ENCODE peak calls at places on chromosome 12, in seven cellular contexts. One of them, this sample, is unnamed.

GRCh38 chr12:44618960-44619359 is 257.2 kb downstream of the NELL2 start:
- DNase-seq in cardiac muscle cell: no peak
- DNase-seq in WERI-Rb-1: peak
- DNase-seq in heart left ventricle: no peak
- DNase-seq in tibial nerve: no peak
- DNase-seq in left ventricle myocardium inferior: no peak
- DNase-seq in heart right ventricle: no peak
- DNase-seq in this sample: no peak

GRCh38 chr12:42332301-42332894 is 6.4 kb downstream of the PPHLN1 start:
- DNase-seq in cardiac muscle cell: peak
- DNase-seq in WERI-Rb-1: no peak
- DNase-seq in heart left ventricle: no peak
- DNase-seq in tibial nerve: no peak
- DNase-seq in left ventricle myocardium inferior: no peak
- DNase-seq in heart right ventricle: no peak
- DNase-seq in this sample: no peak

GRCh38 chr12:4346931-4347330 is 25.9 kb downstream of the TIGAR start:
- DNase-seq in cardiac muscle cell: no peak
- DNase-seq in WERI-Rb-1: no peak
- DNase-seq in heart left ventricle: no peak
- DNase-seq in tibial nerve: no peak
- DNase-seq in left ventricle myocardium inferior: no peak
- DNase-seq in heart right ventricle: no peak
- DNase-seq in this sample: no peak

GRCh38 chr12:54294152-54294913 is 6.5 kb downstream of the NFE2 start:
- DNase-seq in cardiac muscle cell: peak
- DNase-seq in WERI-Rb-1: peak
- DNase-seq in heart left ventricle: peak
- DNase-seq in tibial nerve: peak
- DNase-seq in left ventricle myocardium inferior: peak
- DNase-seq in heart right ventricle: peak
- DNase-seq in this sample: no peak

GRCh38 chr12:46073321-46073720 is 82.9 kb upstream of the SCAF11 start:
- DNase-seq in cardiac muscle cell: no peak
- DNase-seq in WERI-Rb-1: no peak
- DNase-seq in heart left ventricle: no peak
- DNase-seq in tibial nerve: no peak
- DNase-seq in left ventricle myocardium inferior: no peak
- DNase-seq in heart right ventricle: no peak
- DNase-seq in this sample: no peak

GRCh38 chr12:26138860-26139259 is 14.0 kb upstream of the BHLHE41 start:
- DNase-seq in cardiac muscle cell: no peak
- DNase-seq in WERI-Rb-1: no peak
- DNase-seq in heart left ventricle: no peak
- DNase-seq in tibial nerve: no peak
- DNase-seq in left ventricle myocardium inferior: no peak
- DNase-seq in heart right ventricle: no peak
- DNase-seq in this sample: no peak

GRCh38 chr12:103273645-103274044 is 222.1 kb downstream of the C12orf42 start:
- DNase-seq in cardiac muscle cell: no peak
- DNase-seq in WERI-Rb-1: no peak
- DNase-seq in heart left ventricle: no peak
- DNase-seq in tibial nerve: no peak
- DNase-seq in left ventricle myocardium inferior: no peak
- DNase-seq in heart right ventricle: no peak
- DNase-seq in this sample: no peak

GRCh38 chr12:82688619-82689018 is 1.9 kb downstream of the TMTC2 start:
- DNase-seq in cardiac muscle cell: no peak
- DNase-seq in WERI-Rb-1: no peak
- DNase-seq in heart left ventricle: no peak
- DNase-seq in tibial nerve: no peak
- DNase-seq in left ventricle myocardium inferior: no peak
- DNase-seq in heart right ventricle: no peak
- DNase-seq in this sample: no peak

GRCh38 chr12:110577717-110578521 is 5.2 kb downstream of the PPTC7 start:
- DNase-seq in cardiac muscle cell: no peak
- DNase-seq in WERI-Rb-1: no peak
- DNase-seq in heart left ventricle: no peak
- DNase-seq in tibial nerve: no peak
- DNase-seq in left ventricle myocardium inferior: no peak
- DNase-seq in heart right ventricle: no peak
- DNase-seq in this sample: no peak

GRCh38 chr12:109519787-109520186 is 42.4 kb downstream of the UBE3B start:
- DNase-seq in cardiac muscle cell: no peak
- DNase-seq in WERI-Rb-1: no peak
- DNase-seq in heart left ventricle: no peak
- DNase-seq in tibial nerve: no peak
- DNase-seq in left ventricle myocardium inferior: no peak
- DNase-seq in heart right ventricle: no peak
- DNase-seq in this sample: no peak

GRCh38 chr12:46266382-46266791 is 2.5 kb downstream of the SLC38A1 start:
- DNase-seq in cardiac muscle cell: no peak
- DNase-seq in WERI-Rb-1: peak
- DNase-seq in heart left ventricle: no peak
- DNase-seq in tibial nerve: no peak
- DNase-seq in left ventricle myocardium inferior: no peak
- DNase-seq in heart right ventricle: no peak
- DNase-seq in this sample: no peak

DNA sequence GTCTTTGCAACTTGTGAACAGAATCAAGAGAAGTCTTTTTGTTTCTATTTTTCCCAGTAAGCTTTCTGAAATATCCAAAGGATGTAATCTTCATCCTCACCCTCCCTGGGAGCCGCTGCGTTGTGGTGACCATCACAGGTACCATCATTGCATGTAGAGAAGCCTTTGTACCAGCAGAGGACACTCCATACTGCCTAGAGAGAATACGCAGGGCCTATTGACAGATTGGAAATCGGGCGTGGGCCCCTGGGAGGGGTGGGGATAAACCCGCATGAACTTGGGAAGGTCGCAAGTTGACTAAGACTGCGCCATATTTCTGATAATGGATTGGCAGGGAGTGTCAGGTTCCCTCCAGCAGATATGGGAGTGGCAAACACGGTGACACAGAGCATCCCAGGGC is 12.7 kb downstream of the KRT1 start:
- DNase-seq in cardiac muscle cell: no peak
- DNase-seq in WERI-Rb-1: no peak
- DNase-seq in heart left ventricle: no peak
- DNase-seq in tibial nerve: no peak
- DNase-seq in left ventricle myocardium inferior: no peak
- DNase-seq in heart right ventricle: no peak
- DNase-seq in this sample: no peak
- TF ChIP-seq CTCF in cardiac muscle cell: peak
- TF ChIP-seq CTCF in WERI-Rb-1: no peak
- TF ChIP-seq CTCF in heart left ventricle: no peak
- TF ChIP-seq CTCF in tibial nerve: no peak
- TF ChIP-seq CTCF in left ventricle myocardium inferior: peak
- TF ChIP-seq CTCF in heart right ventricle: peak
- TF ChIP-seq CTCF in this sample: no peak

DNA sequence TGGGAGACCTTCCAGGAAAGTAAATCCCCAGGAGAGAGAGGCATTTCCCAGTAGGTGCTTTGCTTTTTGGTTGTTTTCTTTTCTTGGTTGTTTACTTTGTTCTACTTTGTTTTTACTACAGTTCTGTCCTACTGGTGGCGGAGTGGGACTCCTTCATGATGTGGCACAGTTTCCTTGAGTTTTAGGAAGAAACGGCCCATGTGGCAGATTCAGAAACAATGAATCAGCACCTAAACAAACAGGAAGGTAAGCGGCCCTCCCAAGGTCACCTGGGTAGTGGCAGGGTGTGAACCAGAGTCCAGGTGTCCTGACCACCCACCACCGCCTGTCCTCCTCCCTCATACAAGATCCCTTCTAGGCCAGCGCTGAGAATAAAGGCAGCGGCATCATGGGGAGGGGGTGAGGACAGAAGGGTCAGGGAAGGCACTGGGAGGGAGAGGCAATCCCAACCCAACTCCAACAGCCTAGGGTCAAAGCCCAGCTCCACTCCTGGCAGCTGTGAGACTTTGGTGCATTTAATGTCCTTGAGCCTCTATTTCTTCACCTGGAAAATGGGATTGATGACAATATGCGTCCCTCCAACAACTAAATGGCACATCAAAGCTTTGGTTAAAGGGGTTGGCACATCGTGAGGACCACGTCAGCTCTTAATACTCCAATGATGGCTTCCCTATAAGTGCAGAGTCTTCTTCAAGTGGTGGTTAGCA is 111.5 kb upstream of the BCL2L14 start:
- DNase-seq in cardiac muscle cell: no peak
- DNase-seq in WERI-Rb-1: no peak
- DNase-seq in heart left ventricle: no peak
- DNase-seq in tibial nerve: no peak
- DNase-seq in left ventricle myocardium inferior: no peak
- DNase-seq in heart right ventricle: no peak
- DNase-seq in this sample: no peak
- H3K27ac ChIP-seq in cardiac muscle cell: no peak
- H3K27ac ChIP-seq in WERI-Rb-1: no peak
- H3K27ac ChIP-seq in heart left ventricle: no peak
- H3K27ac ChIP-seq in tibial nerve: no peak
- H3K27ac ChIP-seq in left ventricle myocardium inferior: no peak
- H3K27ac ChIP-seq in heart right ventricle: no peak
- H3K27ac ChIP-seq in this sample: no peak

DNA sequence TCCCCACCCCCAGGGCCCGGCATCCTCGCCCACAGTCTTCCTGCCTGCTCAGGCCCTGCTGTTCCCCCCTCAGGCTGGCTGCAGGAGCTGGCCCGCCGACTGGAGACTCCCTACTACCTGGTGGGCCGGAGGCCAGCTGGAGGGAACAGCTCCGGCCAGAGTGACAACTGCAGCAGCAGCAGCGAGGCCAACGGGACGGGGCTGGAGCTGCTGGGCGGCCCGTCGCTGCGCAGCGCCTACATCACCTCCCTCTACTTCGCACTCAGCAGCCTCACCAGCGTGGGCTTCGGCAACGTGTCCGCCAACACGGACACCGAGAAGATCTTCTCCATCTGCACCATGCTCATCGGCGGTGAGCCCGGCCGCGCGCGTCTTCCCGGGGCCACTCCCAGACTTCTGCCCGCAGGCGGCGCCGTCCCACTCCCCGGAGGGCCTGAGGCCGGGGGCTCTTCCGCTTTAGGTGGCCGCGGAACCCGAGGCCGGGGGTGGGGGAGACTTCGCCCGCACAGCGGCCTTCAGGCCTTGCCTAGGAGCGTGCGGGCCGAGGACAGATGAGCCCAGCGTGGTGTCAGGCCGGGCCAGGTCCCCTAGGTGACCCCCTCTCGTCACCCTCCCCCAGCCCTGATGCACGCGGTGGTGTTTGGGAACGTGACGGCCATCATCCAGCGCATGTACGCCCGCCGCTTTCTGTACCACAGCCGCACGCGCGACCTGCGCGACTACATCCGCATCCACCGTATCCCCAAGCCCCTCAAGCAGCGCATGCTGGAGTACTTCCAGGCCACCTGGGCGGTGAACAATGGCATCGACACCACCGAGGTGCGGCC is 10.2 kb downstream of the KCNH3 start:
- DNase-seq in cardiac muscle cell: peak
- DNase-seq in WERI-Rb-1: no peak
- DNase-seq in heart left ventricle: no peak
- DNase-seq in tibial nerve: no peak
- DNase-seq in left ventricle myocardium inferior: no peak
- DNase-seq in heart right ventricle: peak
- DNase-seq in this sample: no peak
- TF ChIP-seq CTCF in cardiac muscle cell: peak
- TF ChIP-seq CTCF in WERI-Rb-1: no peak
- TF ChIP-seq CTCF in heart left ventricle: peak
- TF ChIP-seq CTCF in tibial nerve: peak
- TF ChIP-seq CTCF in left ventricle myocardium inferior: peak
- TF ChIP-seq CTCF in heart right ventricle: peak
- TF ChIP-seq CTCF in this sample: peak

GRCh38 chr12:120654656-120655055 is 14.2 kb downstream of the CABP1 start:
- DNase-seq in cardiac muscle cell: peak
- DNase-seq in WERI-Rb-1: no peak
- DNase-seq in heart left ventricle: peak
- DNase-seq in tibial nerve: no peak
- DNase-seq in left ventricle myocardium inferior: peak
- DNase-seq in heart right ventricle: peak
- DNase-seq in this sample: peak
- H3K27ac ChIP-seq in cardiac muscle cell: peak
- H3K27ac ChIP-seq in WERI-Rb-1: no peak
- H3K27ac ChIP-seq in heart left ventricle: peak
- H3K27ac ChIP-seq in tibial nerve: no peak
- H3K27ac ChIP-seq in left ventricle myocardium inferior: peak
- H3K27ac ChIP-seq in heart right ventricle: peak
- H3K27ac ChIP-seq in this sample: peak

This sample was measured in coronary artery.